ENCODE peak calls at places on chromosomes 6 and 20, in seven cellular contexts. Z is astrocyte of the cerebellum, K is brain microvascular endothelial cell, W is iPS DF 6.9, X is body of pancreas, R is fibroblast of the aortic adventitia, E is A549. O is an unnamed sample.

GRCh38 chr6:13566500-13566899 is 7.9 kb upstream of the SIRT5 start:
- DNase-seq in Z (no peak), K (no peak), W (no peak), X (no peak), R (no peak), E (no peak), O (no peak)

GRCh38 chr6:20400476-20401402 is 940 bp upstream of the E2F3 start:
- DNase-seq in Z (no peak), K (peak), W (no peak), X (no peak), R (peak), E (peak), O (peak)

GRCh38 chr6:143368426-143368825 is 82.1 kb downstream of the ADAT2 start:
- DNase-seq in Z (no peak), K (peak), W (no peak), X (no peak), R (peak), E (no peak), O (no peak)

GRCh38 chr20:46991850-46992639 is 97.4 kb downstream of the EYA2 start:
- DNase-seq in Z (no peak), K (no peak), W (no peak), X (no peak), R (no peak), E (no peak), O (no peak)

GRCh38 chr6:53464942-53465460 is 79.9 kb downstream of the GCLC start:
- DNase-seq in Z (no peak), K (no peak), W (no peak), X (peak), R (no peak), E (no peak), O (no peak)

GRCh38 chr20:32278199-32278643 is 770 bp downstream of the KIF3B start:
- DNase-seq in Z (no peak), K (peak), W (no peak), X (no peak), R (peak), E (no peak), O (no peak)

GRCh38 chr6:2810092-2810671 is 31.5 kb downstream of the SERPINB1 start:
- DNase-seq in Z (no peak), K (no peak), W (no peak), X (peak), R (no peak), E (no peak), O (no peak)

GRCh38 chr6:138275976-138276375 is 57.7 kb upstream of the PBOV1 start:
- DNase-seq in Z (no peak), K (no peak), W (no peak), X (no peak), R (no peak), E (no peak), O (no peak)

GRCh38 chr6:42093582-42094329 is 43.4 kb downstream of the TAF8 start:
- DNase-seq in Z (no peak), K (no peak), W (no peak), X (peak), R (no peak), E (no peak), O (peak)

GRCh38 chr20:54043044-54043967 is 27.1 kb downstream of the BCAS1 start:
- DNase-seq in Z (no peak), K (no peak), W (no peak), X (no peak), R (no peak), E (no peak), O (no peak)

GRCh38 chr20:61608275-61609085 is 356.4 kb downstream of the CDH4 start:
- DNase-seq in Z (no peak), K (no peak), W (peak), X (no peak), R (no peak), E (no peak), O (peak)

GRCh38 chr6:28809947-28810654 is 113.7 kb downstream of the TRIM27 start:
- DNase-seq in Z (no peak), K (no peak), W (no peak), X (no peak), R (no peak), E (no peak), O (no peak)

GRCh38 chr6:30769088-30769852 is 24.9 kb upstream of the IER3 start:
- DNase-seq in Z (peak), K (peak), W (no peak), X (peak), R (peak), E (peak), O (no peak)

GRCh38 chr6:90217621-90218496 is 78.8 kb downstream of the BACH2 start:
- DNase-seq in Z (no peak), K (no peak), W (no peak), X (peak), R (no peak), E (peak), O (peak)

GRCh38 chr6:157859775-157860504 is 36.9 kb downstream of the SNX9 start:
- DNase-seq in Z (no peak), K (no peak), W (no peak), X (no peak), R (no peak), E (no peak), O (no peak)

GRCh38 chr6:53065266-53066058 is at the start of gene FBXO9:
- DNase-seq in Z (no peak), K (no peak), W (peak), X (peak), R (no peak), E (peak), O (peak)

GRCh38 chr20:51327251-51327841 is 215.2 kb downstream of the NFATC2 start:
- DNase-seq in Z (peak), K (peak), W (no peak), X (no peak), R (peak), E (no peak), O (no peak)

GRCh38 chr6:161547617-161548016 is 273.8 kb upstream of the AGPAT4 start:
- DNase-seq in Z (no peak), K (no peak), W (no peak), X (no peak), R (no peak), E (no peak), O (no peak)

GRCh38 chr20:37643400-37643799 is 50.4 kb upstream of the CTNNBL1 start:
- DNase-seq in Z (no peak), K (no peak), W (no peak), X (no peak), R (peak), E (no peak), O (no peak)
- H3K4me3 ChIP-seq in Z (no peak), K (no peak), W (no peak), X (no peak), R (no peak), E (no peak), O (no peak)

GRCh38 chr6:160455484-160456213 is 107.5 kb downstream of the SLC22A3 start:
- DNase-seq in Z (peak), K (peak), W (peak), X (peak), R (peak), E (peak), O (peak)
- H3K4me3 ChIP-seq in Z (no peak), K (peak), W (no peak), X (no peak), R (peak), E (no peak), O (no peak)

GRCh38 chr20:48360338-48360698 is 467.5 kb downstream of the PREX1 start:
- DNase-seq in Z (no peak), K (no peak), W (no peak), X (no peak), R (no peak), E (no peak), O (no peak)
- H3K4me3 ChIP-seq in Z (no peak), K (no peak), W (no peak), X (no peak), R (no peak), E (no peak), O (no peak)

GRCh38 chr20:49283703-49284625 is 6.1 kb upstream of the ZNFX1 start:
- DNase-seq in Z (no peak), K (no peak), W (no peak), X (no peak), R (no peak), E (no peak), O (no peak)

GRCh38 chr20:49281913-49282467 is 4.1 kb upstream of the ZNFX1 start:
- DNase-seq in Z (no peak), K (no peak), W (no peak), X (no peak), R (no peak), E (no peak), O (no peak)

GRCh38 chr20:49283176-49283702 is 5.4 kb upstream of the ZNFX1 start:
- DNase-seq in Z (no peak), K (no peak), W (no peak), X (no peak), R (no peak), E (no peak), O (no peak)

GRCh38 chr20:49281059-49281912 is 3.4 kb upstream of the ZNFX1 start:
- DNase-seq in Z (no peak), K (peak), W (no peak), X (no peak), R (no peak), E (no peak), O (no peak)

DNA sequence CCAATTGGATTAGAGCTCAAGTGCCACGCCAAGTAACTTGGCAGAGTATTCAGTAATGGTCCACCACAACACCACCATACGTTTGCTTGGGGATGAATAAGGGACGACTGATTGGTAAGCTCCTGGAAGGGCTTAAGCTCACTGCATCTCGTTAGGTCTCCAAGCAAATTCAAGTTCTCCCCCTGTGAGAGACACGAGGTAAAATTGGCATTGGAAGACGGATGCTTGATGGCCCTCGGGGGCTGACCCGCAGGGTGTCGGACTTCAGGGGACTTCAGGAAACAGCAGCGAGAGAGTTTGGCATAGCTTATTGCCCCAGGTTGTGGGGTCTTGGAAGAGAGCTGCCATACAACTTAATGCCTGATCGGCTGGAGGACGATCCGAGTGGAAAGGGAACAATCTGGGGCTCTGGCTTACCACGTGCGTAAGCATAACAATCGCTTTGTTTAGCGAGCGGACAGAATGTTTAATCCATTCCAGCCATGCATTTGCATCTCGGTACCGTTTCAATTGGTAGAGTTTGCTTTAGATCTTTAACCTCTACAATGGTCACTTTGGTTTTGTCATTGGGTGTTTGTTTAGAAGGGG is 4.8 kb upstream of the ZNFX1 start:
- DNase-seq in Z (no peak), K (no peak), W (no peak), X (no peak), R (no peak), E (no peak), O (no peak)
- H3K4me3 ChIP-seq in Z (no peak), K (peak), W (peak), X (no peak), R (peak), E (peak), O (no peak)

GRCh38 chr6:113326781-113327180 is 530.4 kb upstream of the MARCKS start:
- DNase-seq in Z (no peak), K (no peak), W (no peak), X (no peak), R (no peak), E (no peak), O (no peak)

GRCh38 chr6:113328886-113329381 is 528.2 kb upstream of the MARCKS start:
- DNase-seq in Z (peak), K (no peak), W (no peak), X (no peak), R (peak), E (no peak), O (no peak)

GRCh38 chr6:113329942-113330897 is 526.9 kb upstream of the MARCKS start:
- DNase-seq in Z (no peak), K (no peak), W (no peak), X (no peak), R (no peak), E (no peak), O (no peak)
- H3K4me3 ChIP-seq in Z (no peak), K (no peak), W (no peak), X (no peak), R (no peak), E (no peak), O (no peak)

GRCh38 chr6:16804007-16804303 is 42.7 kb upstream of the ATXN1 start:
- DNase-seq in Z (no peak), K (no peak), W (no peak), X (no peak), R (peak), E (no peak), O (no peak)

GRCh38 chr6:16805190-16805860 is 44.1 kb upstream of the ATXN1 start:
- DNase-seq in Z (no peak), K (no peak), W (no peak), X (peak), R (peak), E (no peak), O (no peak)

GRCh38 chr6:16804515-16805161 is 43.4 kb upstream of the ATXN1 start:
- DNase-seq in Z (no peak), K (no peak), W (no peak), X (no peak), R (no peak), E (no peak), O (no peak)

GRCh38 chr6:16802071-16802470 is 40.8 kb upstream of the ATXN1 start:
- DNase-seq in Z (peak), K (no peak), W (no peak), X (no peak), R (peak), E (no peak), O (no peak)

GRCh38 chr6:16803294-16804006 is 42.2 kb upstream of the ATXN1 start:
- DNase-seq in Z (peak), K (peak), W (peak), X (peak), R (peak), E (no peak), O (no peak)
- H3K4me3 ChIP-seq in Z (no peak), K (peak), W (no peak), X (no peak), R (no peak), E (no peak), O (no peak)

DNA sequence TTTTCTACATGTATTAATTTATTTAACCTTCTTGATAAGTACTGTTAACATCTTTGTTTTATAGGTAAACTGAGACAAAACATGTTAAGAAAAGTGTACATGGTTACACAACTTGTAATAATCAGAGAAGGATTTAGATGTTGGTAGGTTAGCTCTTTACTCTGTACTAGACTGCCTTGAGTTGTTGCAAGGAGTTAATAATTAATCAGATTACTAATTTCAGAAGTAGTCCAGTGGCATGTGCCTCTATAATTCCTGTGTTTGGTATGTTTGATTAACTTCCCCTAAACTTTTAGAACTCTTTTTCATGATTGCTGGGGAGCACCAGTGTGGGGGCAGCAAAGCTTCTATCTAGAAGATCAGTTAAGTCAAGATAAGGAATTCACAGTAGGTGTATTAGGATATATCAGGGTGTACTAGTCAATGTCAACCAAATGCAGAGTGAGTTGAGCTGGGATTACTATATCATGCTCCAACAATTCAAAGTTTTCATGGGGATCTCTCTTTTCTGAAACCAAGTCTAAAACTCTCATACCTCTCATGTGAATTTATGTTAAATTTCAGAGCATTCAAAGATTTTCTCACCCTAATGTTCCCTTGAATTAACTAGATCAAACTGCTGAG is 129.7 kb upstream of the AHI1 start:
- DNase-seq in Z (no peak), K (no peak), W (no peak), X (no peak), R (no peak), E (peak), O (no peak)
- H3K4me3 ChIP-seq in Z (no peak), K (no peak), W (no peak), X (no peak), R (no peak), E (no peak), O (no peak)

GRCh38 chr6:131955192-131955591 is 4.0 kb upstream of the CCN2 start:
- DNase-seq in Z (no peak), K (no peak), W (no peak), X (no peak), R (no peak), E (no peak), O (no peak)
- H3K4me3 ChIP-seq in Z (no peak), K (no peak), W (no peak), X (no peak), R (no peak), E (no peak), O (no peak)

GRCh38 chr6:44222486-44222986 is 859 bp upstream of the SLC29A1 start:
- DNase-seq in Z (no peak), K (no peak), W (no peak), X (no peak), R (no peak), E (no peak), O (no peak)
- H3K4me3 ChIP-seq in Z (peak), K (peak), W (no peak), X (no peak), R (peak), E (peak), O (no peak)